ENCODE peak calls at places on chromosomes 11 and 22, in seven cellular contexts. D is GM13977; H is AG04450; S is RWPE1; T is T-helper 17 cell; E is central memory CD4-positive, alpha-beta T cell; L is stimulated activated naive CD4-positive, alpha-beta T cell. P is an unnamed sample.

GRCh38 chr11:37450613-37451012 is 852.6 kb upstream of the RAG2 start:
- DNase-seq in D (no peak), H (no peak), S (no peak), T (no peak), E (no peak), L (no peak), P (peak)

GRCh38 chr11:67071420-67072284 is 15.0 kb downstream of the RHOD start:
- DNase-seq in D (peak), H (no peak), S (no peak), T (peak), E (peak), L (peak), P (peak)

GRCh38 chr22:38124236-38124974 is 13.9 kb upstream of the BAIAP2L2 start:
- DNase-seq in D (no peak), H (no peak), S (peak), T (no peak), E (no peak), L (no peak), P (no peak)

GRCh38 chr11:62343822-62344609 is 6.8 kb downstream of the ASRGL1 start:
- DNase-seq in D (no peak), H (no peak), S (no peak), T (no peak), E (no peak), L (no peak), P (peak)

GRCh38 chr11:44015624-44016007 is 32.2 kb upstream of the ACCSL start:
- DNase-seq in D (no peak), H (no peak), S (no peak), T (no peak), E (no peak), L (no peak), P (no peak)

GRCh38 chr11:58524232-58525036 is 16.5 kb upstream of the OR5B21 start:
- DNase-seq in D (peak), H (peak), S (peak), T (peak), E (peak), L (peak), P (peak)

GRCh38 chr11:102709211-102709980 is 3.8 kb upstream of the MMP27 start:
- DNase-seq in D (no peak), H (no peak), S (no peak), T (no peak), E (no peak), L (no peak), P (no peak)

GRCh38 chr11:68840661-68841653 is 759 bp downstream of the CPT1A start:
- DNase-seq in D (peak), H (no peak), S (peak), T (no peak), E (peak), L (no peak), P (no peak)

GRCh38 chr11:65524010-65524746 is 705 bp upstream of the SCYL1 start:
- DNase-seq in D (no peak), H (no peak), S (no peak), T (no peak), E (no peak), L (peak), P (peak)

GRCh38 chr22:45426387-45426786 is 12.9 kb downstream of the RIBC2 start:
- DNase-seq in D (no peak), H (no peak), S (no peak), T (no peak), E (no peak), L (no peak), P (no peak)

GRCh38 chr22:41862530-41863266 is 29.8 kb downstream of the SREBF2 start:
- DNase-seq in D (peak), H (no peak), S (no peak), T (no peak), E (no peak), L (no peak), P (no peak)

GRCh38 chr11:65492637-65493366 is 6.0 kb upstream of the MALAT1 start:
- DNase-seq in D (peak), H (no peak), S (no peak), T (no peak), E (no peak), L (no peak), P (peak)

GRCh38 chr11:34850339-34850738 is 65.8 kb downstream of the APIP start:
- DNase-seq in D (no peak), H (no peak), S (peak), T (no peak), E (no peak), L (no peak), P (no peak)

P was measured in KBM-7.